ENCODE peak calls at places on chromosomes 4 and X, in four cellular contexts. L, P, H and V are unnamed samples. For H3K27me3, the result is how much of the 10 kb centered on the place peaks cover.

GRCh38 chrX:110036162-110037033 is 33.5 kb downstream of the TMEM164 start:
- DNase-seq in L (no peak), P (no peak), H (no peak), V (no peak)

GRCh38 chr4:157079441-157079840 is 3.5 kb downstream of the GLRB start:
- DNase-seq in L (no peak), P (no peak), H (no peak), V (no peak)

GRCh38 chr4:86400216-86400615 is 40.4 kb upstream of the MAPK10 start:
- DNase-seq in L (no peak), P (no peak), H (no peak), V (no peak)

GRCh38 chr4:158578476-158578875 is 56.8 kb downstream of the RXFP1 start:
- DNase-seq in L (no peak), P (no peak), H (no peak), V (no peak)

GRCh38 chrX:16223385-16223784 is 56.1 kb downstream of the MAGEB17 start:
- DNase-seq in L (no peak), P (no peak), H (no peak), V (no peak)

GRCh38 chr4:174256277-174256713 is 27.2 kb downstream of the FBXO8 start:
- DNase-seq in L (no peak), P (no peak), H (no peak), V (no peak)

GRCh38 chr4:10893417-10893816 is 208.8 kb upstream of the CLNK start:
- DNase-seq in L (no peak), P (no peak), H (no peak), V (no peak)

GRCh38 chr4:147823135-147823534 is 91.2 kb downstream of the ARHGAP10 start:
- DNase-seq in L (no peak), P (no peak), H (no peak), V (no peak)

GRCh38 chrX:8738588-8739189 is 6.8 kb upstream of the ANOS1 start:
- DNase-seq in L (no peak), P (no peak), H (no peak), V (no peak)

GRCh38 chrX:97046861-97047260 is 163.2 kb downstream of the RPA4 start:
- DNase-seq in L (no peak), P (no peak), H (no peak), V (no peak)

GRCh38 chrX:153885208-153885787 is 675 bp downstream of the L1CAM start:
- DNase-seq in L (no peak), P (no peak), H (no peak), V (no peak)

GRCh38 chr4:173025131-173025530 is 143.5 kb upstream of the GALNT7 start:
- DNase-seq in L (no peak), P (no peak), H (no peak), V (peak)

GRCh38 chrX:84188320-84188834 is 378 bp upstream of the RPS6KA6 start:
- DNase-seq in L (peak), P (no peak), H (peak), V (peak)

GRCh38 chr4:23920716-23921446 is 31.0 kb upstream of the PPARGC1A start:
- DNase-seq in L (no peak), P (no peak), H (no peak), V (no peak)

GRCh38 chr4:38568768-38569167 is 95.2 kb upstream of the KLF3 start:
- DNase-seq in L (no peak), P (no peak), H (no peak), V (no peak)

GRCh38 chr4:77619408-77619807 is 13.8 kb downstream of the CXCL13 start:
- DNase-seq in L (no peak), P (no peak), H (no peak), V (no peak)

GRCh38 chr4:139367421-139368090 is 65.3 kb upstream of the NDUFC1 start:
- DNase-seq in L (no peak), P (no peak), H (no peak), V (no peak)

GRCh38 chr4:20490734-20491133 is 209.5 kb upstream of the PACRGL start:
- DNase-seq in L (no peak), P (no peak), H (no peak), V (no peak)

GRCh38 chr4:88964450-88964849 is 92.5 kb downstream of the FAM13A start:
- DNase-seq in L (no peak), P (no peak), H (no peak), V (no peak)

GRCh38 chr4:2472187-2472586 is 3.3 kb downstream of the RNF4 start:
- DNase-seq in L (no peak), P (no peak), H (no peak), V (no peak)

GRCh38 chr4:64807821-64808220 is 398.6 kb upstream of the TECRL start:
- DNase-seq in L (no peak), P (no peak), H (no peak), V (no peak)

GRCh38 chr4:184648220-184649025 is 824 bp downstream of the CASP3 start:
- DNase-seq in L (peak), P (peak), H (peak), V (peak)

GRCh38 chr4:10099521-10100325 is 16.9 kb downstream of the WDR1 start:
- DNase-seq in L (no peak), P (no peak), H (no peak), V (no peak)

GRCh38 chr4:151573945-151574344 is 165.0 kb downstream of the FHIP1A start:
- DNase-seq in L (no peak), P (no peak), H (no peak), V (no peak)

GRCh38 chrX:150156615-150157014 is 206.5 kb upstream of the MAMLD1 start:
- DNase-seq in L (no peak), P (no peak), H (no peak), V (no peak)

GRCh38 chrX:119870626-119871131 is 854 bp downstream of the RNF113A start:
- DNase-seq in L (peak), P (no peak), H (no peak), V (no peak)

GRCh38 chr4:128310266-128310697 is 22.7 kb upstream of the PGRMC2 start:
- DNase-seq in L (no peak), P (no peak), H (no peak), V (peak)

GRCh38 chr4:39228377-39228776 is 46.0 kb downstream of the WDR19 start:
- DNase-seq in L (no peak), P (no peak), H (no peak), V (no peak)

GRCh38 chrX:72255445-72255844 is 16.6 kb upstream of the ERCC6L start:
- DNase-seq in L (peak), P (no peak), H (peak), V (no peak)

GRCh38 chrX:42755820-42756219 is 22.1 kb downstream of the PPP1R2C start:
- DNase-seq in L (peak), P (no peak), H (no peak), V (peak)

GRCh38 chr4:148443550-148444295 is 1.5 kb upstream of the NR3C2 start:
- DNase-seq in L (peak), P (no peak), H (peak), V (peak)

GRCh38 chr4:42428036-42428435 is 30.7 kb downstream of the SHISA3 start:
- DNase-seq in L (no peak), P (no peak), H (no peak), V (no peak)

GRCh38 chr4:124322234-124322831 is 390.2 kb downstream of the ANKRD50 start:
- DNase-seq in L (no peak), P (no peak), H (no peak), V (no peak)

GRCh38 chr4:28357985-28358384 is 1497.3 kb downstream of the STIM2 start:
- DNase-seq in L (no peak), P (no peak), H (no peak), V (no peak)

GRCh38 chrX:72123471-72124185 is 8.1 kb downstream of the RTL5 start:
- DNase-seq in L (peak), P (no peak), H (no peak), V (peak)

GRCh38 chr4:181008164-181008563 is 1235.0 kb upstream of the TENM3 start:
- DNase-seq in L (no peak), P (no peak), H (no peak), V (no peak)

GRCh38 chr4:14247767-14248166 is 620.2 kb upstream of the BOD1L1 start:
- DNase-seq in L (no peak), P (no peak), H (no peak), V (no peak)

GRCh38 chrX:40105016-40105790 is 7.4 kb upstream of the BCOR start:
- DNase-seq in L (peak), P (no peak), H (peak), V (peak)

GRCh38 chr4:76584235-76585152 is 149.5 kb downstream of the SHROOM3 start:
- DNase-seq in L (no peak), P (no peak), H (no peak), V (no peak)

DNA sequence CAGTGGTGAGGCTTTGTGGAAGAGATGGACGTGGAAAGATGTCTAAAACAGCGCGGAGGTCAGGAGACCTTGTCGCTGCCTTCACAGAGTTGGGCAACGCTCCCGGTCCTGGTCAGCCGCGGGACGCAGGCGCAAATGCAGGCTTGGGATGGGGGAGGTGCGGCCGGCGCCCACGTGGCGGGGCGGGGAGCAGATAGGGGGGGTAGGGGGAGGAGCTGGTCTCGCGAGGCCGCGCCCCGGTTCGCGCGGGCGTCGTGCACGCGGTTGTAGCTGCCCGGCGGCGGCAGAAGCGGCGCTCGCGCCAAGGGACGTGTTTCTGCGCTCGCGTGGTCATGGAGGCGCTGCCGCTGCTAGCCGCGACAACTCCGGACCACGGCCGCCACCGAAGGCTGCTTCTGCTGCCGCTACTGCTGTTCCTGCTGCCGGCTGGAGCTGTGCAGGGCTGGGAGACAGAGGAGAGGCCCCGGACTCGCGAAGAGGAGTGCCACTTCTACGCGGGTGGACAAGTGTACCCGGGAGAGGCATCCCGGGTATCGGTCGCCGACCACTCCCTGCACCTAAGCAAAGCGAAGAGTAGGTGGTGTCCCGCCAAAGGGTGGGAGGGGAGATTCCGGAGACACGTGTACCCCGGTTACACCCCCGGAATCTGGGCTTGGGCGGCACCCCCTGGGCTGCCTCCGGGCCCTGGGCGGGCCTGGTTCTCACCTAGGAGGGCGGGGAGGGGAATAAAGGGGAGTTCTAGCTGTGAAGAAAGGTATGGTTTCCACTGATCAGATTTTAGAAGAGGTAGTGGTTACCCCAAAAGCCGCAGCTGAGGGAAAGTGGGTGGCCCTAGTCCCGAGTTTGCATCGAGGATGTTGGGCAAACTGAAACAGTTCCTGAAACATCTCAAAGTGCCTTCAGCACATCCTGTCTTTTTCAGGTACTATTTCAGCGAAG is at the start of gene PRDX4:
- DNase-seq in L (peak), P (peak), H (peak), V (peak)
- TF ChIP-seq CTCF in L (no peak), P (no peak), H (no peak), V (no peak)

GRCh38 chr4:183214912-183215488 is 105.1 kb downstream of the CLDN22 start:
- DNase-seq in L (no peak), P (no peak), H (no peak), V (no peak)
- H3K27me3 ChIP-seq in L (under half), P (under half), H (under half), V (under half)

GRCh38 chrX:12955882-12956703 is 18.8 kb upstream of the TMSB4X start:
- DNase-seq in L (peak), P (peak), H (peak), V (peak)

GRCh38 chrX:12956704-12957541 is 18.0 kb upstream of the TMSB4X start:
- DNase-seq in L (no peak), P (no peak), H (no peak), V (no peak)

GRCh38 chrX:12954981-12955380 is 19.9 kb upstream of the TMSB4X start:
- DNase-seq in L (no peak), P (no peak), H (no peak), V (no peak)

GRCh38 chrX:12953420-12953819 is 21.5 kb upstream of the TMSB4X start:
- DNase-seq in L (no peak), P (no peak), H (no peak), V (no peak)

DNA sequence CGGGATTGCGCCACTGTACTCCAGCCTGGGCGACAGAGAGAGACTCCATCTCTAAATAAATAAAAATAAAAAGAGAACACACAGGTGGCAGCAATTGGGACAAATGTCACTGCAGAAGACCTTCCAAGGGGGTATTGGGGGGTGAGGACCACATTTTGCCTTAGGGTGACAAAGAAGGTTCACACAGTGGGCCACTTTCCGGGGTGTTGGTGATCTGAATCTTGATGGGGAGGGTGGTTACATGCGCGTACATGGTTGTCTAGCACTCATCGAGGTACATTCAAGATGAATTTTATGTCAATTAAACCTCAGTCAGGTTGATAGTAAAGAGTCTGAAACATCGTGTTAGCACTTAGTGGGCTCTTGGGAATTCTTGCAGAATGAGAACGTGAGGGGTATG is 20.5 kb upstream of the TMSB4X start:
- DNase-seq in L (no peak), P (no peak), H (no peak), V (no peak)
- H3K27ac ChIP-seq in L (peak), P (peak), H (peak), V (no peak)

DNA sequence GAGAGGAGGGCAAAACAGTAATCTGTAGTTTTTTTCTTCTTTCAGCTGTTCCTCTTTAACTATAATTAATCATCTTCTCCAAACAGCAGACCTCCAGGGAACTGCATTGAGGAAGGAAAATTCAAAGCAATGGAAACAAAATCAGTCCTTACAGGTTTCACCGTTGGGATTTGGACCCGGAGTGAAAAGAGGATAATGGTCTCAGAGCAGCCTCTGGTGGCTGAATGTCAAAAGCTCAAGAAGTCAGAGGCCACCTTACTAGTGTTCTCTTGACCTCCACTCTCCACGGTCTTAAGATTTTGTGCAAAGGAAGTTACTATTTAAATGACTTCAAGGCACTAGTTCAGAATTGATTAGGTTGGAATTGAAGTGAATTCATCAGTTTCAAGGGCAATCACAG is 16.0 kb upstream of the MID1 start:
- DNase-seq in L (no peak), P (no peak), H (no peak), V (peak)
- TF ChIP-seq CTCF in L (peak), P (peak), H (peak), V (peak)

GRCh38 chr4:4394644-4395043 is 7.7 kb downstream of the NSG1 start:
- DNase-seq in L (no peak), P (no peak), H (no peak), V (no peak)

GRCh38 chr4:4397441-4397819 is 10.5 kb downstream of the NSG1 start:
- DNase-seq in L (peak), P (no peak), H (no peak), V (no peak)

GRCh38 chr4:4398430-4398829 is 11.5 kb downstream of the NSG1 start:
- DNase-seq in L (peak), P (no peak), H (no peak), V (no peak)

GRCh38 chr4:4395849-4396627 is 9.1 kb downstream of the NSG1 start:
- DNase-seq in L (peak), P (no peak), H (no peak), V (no peak)

GRCh38 chr4:4396628-4397440 is 9.9 kb downstream of the NSG1 start:
- DNase-seq in L (peak), P (no peak), H (no peak), V (no peak)
- H3K27me3 ChIP-seq in L (under half), P (under half), H (under half), V (under half)

GRCh38 chr4:169064281-169064680 is 54.2 kb upstream of the CBR4 start:
- DNase-seq in L (no peak), P (no peak), H (no peak), V (no peak)
- H3K27ac ChIP-seq in L (no peak), P (no peak), H (no peak), V (no peak)

GRCh38 chr4:186557061-186557460 is 1.7 kb upstream of the MTNR1A start:
- DNase-seq in L (no peak), P (no peak), H (no peak), V (no peak)

GRCh38 chr4:186554485-186554884 is 882 bp downstream of the MTNR1A start:
- DNase-seq in L (no peak), P (no peak), H (no peak), V (no peak)

GRCh38 chr4:186553717-186554116 is 1.6 kb downstream of the MTNR1A start:
- DNase-seq in L (no peak), P (no peak), H (no peak), V (no peak)

GRCh38 chr4:186557486-186557885 is 2.1 kb upstream of the MTNR1A start:
- DNase-seq in L (no peak), P (no peak), H (no peak), V (no peak)

GRCh38 chr4:186554890-186555827 is at the start of gene MTNR1A:
- DNase-seq in L (no peak), P (no peak), H (no peak), V (no peak)
- TF ChIP-seq CTCF in L (no peak), P (no peak), H (no peak), V (no peak)